ENCODE peak calls at places on chromosomes 1 and 21, in ten cellular contexts. One of them, this sample, is unnamed.

GRCh38 chr1:51063121-51063520 is 38.9 kb upstream of the C1orf185 start:
- DNase-seq in NCI-H748 treated with DMSO at 0.1 percent for 48 hours: no peak
- DNase-seq in neural progenitor cell: no peak
- DNase-seq in kidney epithelial cell: peak
- DNase-seq in activated CD8-positive, alpha-beta memory T cell treated with anti-CD3 and anti-CD28 coated beads, Interleukin-2, amount 50 U/mL, for 48 hours: no peak
- DNase-seq in GM19239: no peak
- DNase-seq in cerebellum: no peak
- DNase-seq in HEK293T: no peak
- DNase-seq in foreskin fibroblast: peak
- DNase-seq in spleen: no peak
- DNase-seq in this sample: no peak

GRCh38 chr1:234230414-234230862 is 142.8 kb upstream of the COA6 start:
- DNase-seq in NCI-H748 treated with DMSO at 0.1 percent for 48 hours: peak
- DNase-seq in neural progenitor cell: no peak
- DNase-seq in kidney epithelial cell: no peak
- DNase-seq in activated CD8-positive, alpha-beta memory T cell treated with anti-CD3 and anti-CD28 coated beads, Interleukin-2, amount 50 U/mL, for 48 hours: peak
- DNase-seq in GM19239: peak
- DNase-seq in cerebellum: no peak
- DNase-seq in HEK293T: no peak
- DNase-seq in foreskin fibroblast: no peak
- DNase-seq in spleen: no peak
- DNase-seq in this sample: peak

GRCh38 chr1:108036796-108037545 is 72.0 kb upstream of the VAV3 start:
- DNase-seq in NCI-H748 treated with DMSO at 0.1 percent for 48 hours: no peak
- DNase-seq in neural progenitor cell: no peak
- DNase-seq in kidney epithelial cell: no peak
- DNase-seq in activated CD8-positive, alpha-beta memory T cell treated with anti-CD3 and anti-CD28 coated beads, Interleukin-2, amount 50 U/mL, for 48 hours: no peak
- DNase-seq in GM19239: no peak
- DNase-seq in cerebellum: no peak
- DNase-seq in HEK293T: no peak
- DNase-seq in foreskin fibroblast: peak
- DNase-seq in spleen: no peak
- DNase-seq in this sample: no peak

GRCh38 chr21:42347601-42348327 is 3.0 kb downstream of the TFF2 start:
- DNase-seq in NCI-H748 treated with DMSO at 0.1 percent for 48 hours: no peak
- DNase-seq in neural progenitor cell: no peak
- DNase-seq in kidney epithelial cell: no peak
- DNase-seq in activated CD8-positive, alpha-beta memory T cell treated with anti-CD3 and anti-CD28 coated beads, Interleukin-2, amount 50 U/mL, for 48 hours: peak
- DNase-seq in GM19239: no peak
- DNase-seq in cerebellum: no peak
- DNase-seq in HEK293T: no peak
- DNase-seq in foreskin fibroblast: no peak
- DNase-seq in spleen: peak
- DNase-seq in this sample: no peak

GRCh38 chr21:46371204-46372013 is 47.5 kb downstream of the PCNT start:
- DNase-seq in NCI-H748 treated with DMSO at 0.1 percent for 48 hours: no peak
- DNase-seq in neural progenitor cell: no peak
- DNase-seq in kidney epithelial cell: no peak
- DNase-seq in activated CD8-positive, alpha-beta memory T cell treated with anti-CD3 and anti-CD28 coated beads, Interleukin-2, amount 50 U/mL, for 48 hours: no peak
- DNase-seq in GM19239: no peak
- DNase-seq in cerebellum: no peak
- DNase-seq in HEK293T: no peak
- DNase-seq in foreskin fibroblast: no peak
- DNase-seq in spleen: no peak
- DNase-seq in this sample: no peak

GRCh38 chr1:48043524-48043923 is 46.3 kb upstream of the TRABD2B start:
- DNase-seq in NCI-H748 treated with DMSO at 0.1 percent for 48 hours: no peak
- DNase-seq in neural progenitor cell: no peak
- DNase-seq in kidney epithelial cell: no peak
- DNase-seq in activated CD8-positive, alpha-beta memory T cell treated with anti-CD3 and anti-CD28 coated beads, Interleukin-2, amount 50 U/mL, for 48 hours: no peak
- DNase-seq in GM19239: no peak
- DNase-seq in cerebellum: no peak
- DNase-seq in HEK293T: no peak
- DNase-seq in foreskin fibroblast: no peak
- DNase-seq in spleen: no peak
- DNase-seq in this sample: no peak

GRCh38 chr21:31753949-31754348 is 22.0 kb upstream of the SCAF4 start:
- DNase-seq in NCI-H748 treated with DMSO at 0.1 percent for 48 hours: no peak
- DNase-seq in neural progenitor cell: no peak
- DNase-seq in kidney epithelial cell: no peak
- DNase-seq in activated CD8-positive, alpha-beta memory T cell treated with anti-CD3 and anti-CD28 coated beads, Interleukin-2, amount 50 U/mL, for 48 hours: no peak
- DNase-seq in GM19239: no peak
- DNase-seq in cerebellum: no peak
- DNase-seq in HEK293T: no peak
- DNase-seq in foreskin fibroblast: no peak
- DNase-seq in spleen: no peak
- DNase-seq in this sample: no peak

GRCh38 chr1:216937491-216937890 is 214.3 kb upstream of the ESRRG start:
- DNase-seq in NCI-H748 treated with DMSO at 0.1 percent for 48 hours: no peak
- DNase-seq in neural progenitor cell: no peak
- DNase-seq in kidney epithelial cell: no peak
- DNase-seq in activated CD8-positive, alpha-beta memory T cell treated with anti-CD3 and anti-CD28 coated beads, Interleukin-2, amount 50 U/mL, for 48 hours: no peak
- DNase-seq in GM19239: no peak
- DNase-seq in cerebellum: no peak
- DNase-seq in HEK293T: no peak
- DNase-seq in foreskin fibroblast: no peak
- DNase-seq in spleen: no peak
- DNase-seq in this sample: no peak

GRCh38 chr1:10451286-10451685 is 1.5 kb downstream of the CORT start:
- DNase-seq in NCI-H748 treated with DMSO at 0.1 percent for 48 hours: no peak
- DNase-seq in neural progenitor cell: peak
- DNase-seq in kidney epithelial cell: no peak
- DNase-seq in activated CD8-positive, alpha-beta memory T cell treated with anti-CD3 and anti-CD28 coated beads, Interleukin-2, amount 50 U/mL, for 48 hours: no peak
- DNase-seq in GM19239: no peak
- DNase-seq in cerebellum: no peak
- DNase-seq in HEK293T: no peak
- DNase-seq in foreskin fibroblast: peak
- DNase-seq in spleen: no peak
- DNase-seq in this sample: no peak

GRCh38 chr21:34807146-34807880 is 138.5 kb downstream of the CLIC6 start:
- DNase-seq in NCI-H748 treated with DMSO at 0.1 percent for 48 hours: no peak
- DNase-seq in neural progenitor cell: no peak
- DNase-seq in kidney epithelial cell: peak
- DNase-seq in activated CD8-positive, alpha-beta memory T cell treated with anti-CD3 and anti-CD28 coated beads, Interleukin-2, amount 50 U/mL, for 48 hours: peak
- DNase-seq in GM19239: no peak
- DNase-seq in cerebellum: no peak
- DNase-seq in HEK293T: no peak
- DNase-seq in foreskin fibroblast: peak
- DNase-seq in spleen: no peak
- DNase-seq in this sample: peak

GRCh38 chr21:42228709-42229220 is 9.8 kb downstream of the ABCG1 start:
- DNase-seq in NCI-H748 treated with DMSO at 0.1 percent for 48 hours: no peak
- DNase-seq in neural progenitor cell: no peak
- DNase-seq in kidney epithelial cell: no peak
- DNase-seq in activated CD8-positive, alpha-beta memory T cell treated with anti-CD3 and anti-CD28 coated beads, Interleukin-2, amount 50 U/mL, for 48 hours: no peak
- DNase-seq in GM19239: no peak
- DNase-seq in cerebellum: no peak
- DNase-seq in HEK293T: no peak
- DNase-seq in foreskin fibroblast: no peak
- DNase-seq in spleen: peak
- DNase-seq in this sample: no peak

GRCh38 chr21:29347274-29347681 is 48.6 kb downstream of the BACH1 start:
- DNase-seq in NCI-H748 treated with DMSO at 0.1 percent for 48 hours: no peak
- DNase-seq in neural progenitor cell: no peak
- DNase-seq in kidney epithelial cell: no peak
- DNase-seq in activated CD8-positive, alpha-beta memory T cell treated with anti-CD3 and anti-CD28 coated beads, Interleukin-2, amount 50 U/mL, for 48 hours: no peak
- DNase-seq in GM19239: no peak
- DNase-seq in cerebellum: no peak
- DNase-seq in HEK293T: no peak
- DNase-seq in foreskin fibroblast: peak
- DNase-seq in spleen: no peak
- DNase-seq in this sample: no peak

GRCh38 chr1:155136728-155137127 is 1.1 kb downstream of the SLC50A1 start:
- DNase-seq in NCI-H748 treated with DMSO at 0.1 percent for 48 hours: no peak
- DNase-seq in neural progenitor cell: no peak
- DNase-seq in kidney epithelial cell: no peak
- DNase-seq in activated CD8-positive, alpha-beta memory T cell treated with anti-CD3 and anti-CD28 coated beads, Interleukin-2, amount 50 U/mL, for 48 hours: peak
- DNase-seq in GM19239: no peak
- DNase-seq in cerebellum: no peak
- DNase-seq in HEK293T: no peak
- DNase-seq in foreskin fibroblast: no peak
- DNase-seq in spleen: peak
- DNase-seq in this sample: peak

GRCh38 chr21:19640964-19641363 is 1237.4 kb upstream of the TMPRSS15 start:
- DNase-seq in NCI-H748 treated with DMSO at 0.1 percent for 48 hours: no peak
- DNase-seq in neural progenitor cell: no peak
- DNase-seq in kidney epithelial cell: no peak
- DNase-seq in activated CD8-positive, alpha-beta memory T cell treated with anti-CD3 and anti-CD28 coated beads, Interleukin-2, amount 50 U/mL, for 48 hours: no peak
- DNase-seq in GM19239: no peak
- DNase-seq in cerebellum: no peak
- DNase-seq in HEK293T: no peak
- DNase-seq in foreskin fibroblast: no peak
- DNase-seq in spleen: no peak
- DNase-seq in this sample: no peak

GRCh38 chr1:27406354-27406665 is 13.9 kb downstream of the GPR3 start:
- DNase-seq in NCI-H748 treated with DMSO at 0.1 percent for 48 hours: no peak
- DNase-seq in neural progenitor cell: peak
- DNase-seq in kidney epithelial cell: no peak
- DNase-seq in activated CD8-positive, alpha-beta memory T cell treated with anti-CD3 and anti-CD28 coated beads, Interleukin-2, amount 50 U/mL, for 48 hours: no peak
- DNase-seq in GM19239: no peak
- DNase-seq in cerebellum: no peak
- DNase-seq in HEK293T: no peak
- DNase-seq in foreskin fibroblast: no peak
- DNase-seq in spleen: no peak
- DNase-seq in this sample: no peak

GRCh38 chr1:208154040-208154439 is 90.1 kb downstream of the PLXNA2 start:
- DNase-seq in NCI-H748 treated with DMSO at 0.1 percent for 48 hours: peak
- DNase-seq in neural progenitor cell: no peak
- DNase-seq in kidney epithelial cell: no peak
- DNase-seq in activated CD8-positive, alpha-beta memory T cell treated with anti-CD3 and anti-CD28 coated beads, Interleukin-2, amount 50 U/mL, for 48 hours: no peak
- DNase-seq in GM19239: no peak
- DNase-seq in cerebellum: no peak
- DNase-seq in HEK293T: no peak
- DNase-seq in foreskin fibroblast: no peak
- DNase-seq in spleen: no peak
- DNase-seq in this sample: no peak

GRCh38 chr21:44596068-44596725 is 3.9 kb upstream of the KRTAP10-6 start:
- DNase-seq in NCI-H748 treated with DMSO at 0.1 percent for 48 hours: no peak
- DNase-seq in neural progenitor cell: no peak
- DNase-seq in kidney epithelial cell: peak
- DNase-seq in activated CD8-positive, alpha-beta memory T cell treated with anti-CD3 and anti-CD28 coated beads, Interleukin-2, amount 50 U/mL, for 48 hours: peak
- DNase-seq in GM19239: no peak
- DNase-seq in cerebellum: no peak
- DNase-seq in HEK293T: no peak
- DNase-seq in foreskin fibroblast: peak
- DNase-seq in spleen: no peak
- DNase-seq in this sample: no peak

GRCh38 chr1:209073879-209074278 is 509.6 kb upstream of the CAMK1G start:
- DNase-seq in NCI-H748 treated with DMSO at 0.1 percent for 48 hours: no peak
- DNase-seq in neural progenitor cell: no peak
- DNase-seq in kidney epithelial cell: no peak
- DNase-seq in activated CD8-positive, alpha-beta memory T cell treated with anti-CD3 and anti-CD28 coated beads, Interleukin-2, amount 50 U/mL, for 48 hours: no peak
- DNase-seq in GM19239: no peak
- DNase-seq in cerebellum: no peak
- DNase-seq in HEK293T: no peak
- DNase-seq in foreskin fibroblast: no peak
- DNase-seq in spleen: no peak
- DNase-seq in this sample: no peak

GRCh38 chr1:54971317-54971791 is 9.1 kb upstream of the TMEM61 start:
- DNase-seq in NCI-H748 treated with DMSO at 0.1 percent for 48 hours: no peak
- DNase-seq in neural progenitor cell: no peak
- DNase-seq in kidney epithelial cell: peak
- DNase-seq in activated CD8-positive, alpha-beta memory T cell treated with anti-CD3 and anti-CD28 coated beads, Interleukin-2, amount 50 U/mL, for 48 hours: peak
- DNase-seq in GM19239: no peak
- DNase-seq in cerebellum: no peak
- DNase-seq in HEK293T: no peak
- DNase-seq in foreskin fibroblast: peak
- DNase-seq in spleen: no peak
- DNase-seq in this sample: peak

GRCh38 chr1:109598655-109599054 is 20.8 kb downstream of the GNAT2 start:
- DNase-seq in NCI-H748 treated with DMSO at 0.1 percent for 48 hours: no peak
- DNase-seq in neural progenitor cell: peak
- DNase-seq in kidney epithelial cell: no peak
- DNase-seq in activated CD8-positive, alpha-beta memory T cell treated with anti-CD3 and anti-CD28 coated beads, Interleukin-2, amount 50 U/mL, for 48 hours: no peak
- DNase-seq in GM19239: no peak
- DNase-seq in cerebellum: no peak
- DNase-seq in HEK293T: peak
- DNase-seq in foreskin fibroblast: no peak
- DNase-seq in spleen: no peak
- DNase-seq in this sample: no peak

GRCh38 chr1:6003568-6004411 is 11.6 kb upstream of the NPHP4 start:
- DNase-seq in NCI-H748 treated with DMSO at 0.1 percent for 48 hours: peak
- DNase-seq in neural progenitor cell: peak
- DNase-seq in kidney epithelial cell: no peak
- DNase-seq in activated CD8-positive, alpha-beta memory T cell treated with anti-CD3 and anti-CD28 coated beads, Interleukin-2, amount 50 U/mL, for 48 hours: no peak
- DNase-seq in GM19239: no peak
- DNase-seq in cerebellum: no peak
- DNase-seq in HEK293T: peak
- DNase-seq in foreskin fibroblast: no peak
- DNase-seq in spleen: peak
- DNase-seq in this sample: no peak

GRCh38 chr1:36083635-36084501 is at the start of gene TEKT2:
- DNase-seq in NCI-H748 treated with DMSO at 0.1 percent for 48 hours: peak
- DNase-seq in neural progenitor cell: peak
- DNase-seq in kidney epithelial cell: no peak
- DNase-seq in activated CD8-positive, alpha-beta memory T cell treated with anti-CD3 and anti-CD28 coated beads, Interleukin-2, amount 50 U/mL, for 48 hours: peak
- DNase-seq in GM19239: no peak
- DNase-seq in cerebellum: peak
- DNase-seq in HEK293T: peak
- DNase-seq in foreskin fibroblast: peak
- DNase-seq in spleen: peak
- DNase-seq in this sample: peak

GRCh38 chr21:35593000-35593502 is 467.3 kb downstream of the SETD4 start:
- DNase-seq in NCI-H748 treated with DMSO at 0.1 percent for 48 hours: no peak
- DNase-seq in neural progenitor cell: no peak
- DNase-seq in kidney epithelial cell: no peak
- DNase-seq in activated CD8-positive, alpha-beta memory T cell treated with anti-CD3 and anti-CD28 coated beads, Interleukin-2, amount 50 U/mL, for 48 hours: no peak
- DNase-seq in GM19239: no peak
- DNase-seq in cerebellum: no peak
- DNase-seq in HEK293T: no peak
- DNase-seq in foreskin fibroblast: peak
- DNase-seq in spleen: no peak
- DNase-seq in this sample: no peak

GRCh38 chr1:241156231-241156965 is 200.6 kb downstream of the RGS7 start:
- DNase-seq in NCI-H748 treated with DMSO at 0.1 percent for 48 hours: no peak
- DNase-seq in neural progenitor cell: no peak
- DNase-seq in kidney epithelial cell: peak
- DNase-seq in activated CD8-positive, alpha-beta memory T cell treated with anti-CD3 and anti-CD28 coated beads, Interleukin-2, amount 50 U/mL, for 48 hours: no peak
- DNase-seq in GM19239: no peak
- DNase-seq in cerebellum: no peak
- DNase-seq in HEK293T: no peak
- DNase-seq in foreskin fibroblast: peak
- DNase-seq in spleen: no peak
- DNase-seq in this sample: no peak

GRCh38 chr1:82485591-82486369 is 685.0 kb downstream of the ADGRL2 start:
- DNase-seq in NCI-H748 treated with DMSO at 0.1 percent for 48 hours: no peak
- DNase-seq in neural progenitor cell: peak
- DNase-seq in kidney epithelial cell: no peak
- DNase-seq in activated CD8-positive, alpha-beta memory T cell treated with anti-CD3 and anti-CD28 coated beads, Interleukin-2, amount 50 U/mL, for 48 hours: no peak
- DNase-seq in GM19239: no peak
- DNase-seq in cerebellum: peak
- DNase-seq in HEK293T: no peak
- DNase-seq in foreskin fibroblast: peak
- DNase-seq in spleen: no peak
- DNase-seq in this sample: no peak

GRCh38 chr1:205444931-205445652 is 10.8 kb downstream of the BLACAT1 start:
- DNase-seq in NCI-H748 treated with DMSO at 0.1 percent for 48 hours: peak
- DNase-seq in neural progenitor cell: peak
- DNase-seq in kidney epithelial cell: no peak
- DNase-seq in activated CD8-positive, alpha-beta memory T cell treated with anti-CD3 and anti-CD28 coated beads, Interleukin-2, amount 50 U/mL, for 48 hours: no peak
- DNase-seq in GM19239: no peak
- DNase-seq in cerebellum: peak
- DNase-seq in HEK293T: no peak
- DNase-seq in foreskin fibroblast: no peak
- DNase-seq in spleen: no peak
- DNase-seq in this sample: no peak

GRCh38 chr1:229409616-229410369 is 24.1 kb downstream of the ACTA1 start:
- DNase-seq in NCI-H748 treated with DMSO at 0.1 percent for 48 hours: no peak
- DNase-seq in neural progenitor cell: peak
- DNase-seq in kidney epithelial cell: no peak
- DNase-seq in activated CD8-positive, alpha-beta memory T cell treated with anti-CD3 and anti-CD28 coated beads, Interleukin-2, amount 50 U/mL, for 48 hours: no peak
- DNase-seq in GM19239: no peak
- DNase-seq in cerebellum: peak
- DNase-seq in HEK293T: no peak
- DNase-seq in foreskin fibroblast: no peak
- DNase-seq in spleen: no peak
- DNase-seq in this sample: no peak

GRCh38 chr1:110875216-110875731 is 2.3 kb downstream of the CD53 start:
- DNase-seq in NCI-H748 treated with DMSO at 0.1 percent for 48 hours: no peak
- DNase-seq in neural progenitor cell: no peak
- DNase-seq in kidney epithelial cell: no peak
- DNase-seq in activated CD8-positive, alpha-beta memory T cell treated with anti-CD3 and anti-CD28 coated beads, Interleukin-2, amount 50 U/mL, for 48 hours: peak
- DNase-seq in GM19239: no peak
- DNase-seq in cerebellum: no peak
- DNase-seq in HEK293T: no peak
- DNase-seq in foreskin fibroblast: no peak
- DNase-seq in spleen: peak
- DNase-seq in this sample: peak

This sample was measured in GM20000.